ENCODE peak calls at places on chromosomes 13 and 19, in seven cellular contexts. K is psoas muscle, O is DND-41, W is IMR-90, L is RWPE2, H is right lobe of liver, C is A549. E is an unnamed sample.

GRCh38 chr19:3098515-3099346 is 4.6 kb downstream of the GNA11 start:
- ATAC-seq in K (peak), O (peak), W (no peak), L (no peak), H (peak), C (no peak), E (peak)

GRCh38 chr19:49042177-49042576 is 1.5 kb upstream of the CGB5 start:
- ATAC-seq in K (no peak), O (no peak), W (no peak), L (peak), H (no peak), C (no peak), E (no peak)

GRCh38 chr19:5057860-5058259 is 88.9 kb downstream of the KDM4B start:
- ATAC-seq in K (peak), O (no peak), W (peak), L (peak), H (no peak), C (peak), E (peak)

GRCh38 chr19:18662972-18663732 is 20.3 kb upstream of the CRTC1 start:
- ATAC-seq in K (no peak), O (no peak), W (no peak), L (no peak), H (no peak), C (no peak), E (no peak)

GRCh38 chr19:40284251-40284500 is 969 bp downstream of the AKT2 start:
- ATAC-seq in K (no peak), O (no peak), W (peak), L (no peak), H (no peak), C (no peak), E (no peak)

GRCh38 chr19:531753-532571 is at the start of gene CDC34:
- ATAC-seq in K (peak), O (no peak), W (peak), L (peak), H (no peak), C (peak), E (peak)

GRCh38 chr13:98543380-98544104 is 33.4 kb downstream of the STK24 start:
- ATAC-seq in K (peak), O (no peak), W (no peak), L (no peak), H (no peak), C (no peak), E (peak)

GRCh38 chr13:27624071-27624470 is 2.4 kb downstream of the POLR1D start:
- ATAC-seq in K (no peak), O (no peak), W (no peak), L (no peak), H (no peak), C (no peak), E (no peak)

GRCh38 chr19:680287-681028 is 4.3 kb downstream of the FSTL3 start:
- ATAC-seq in K (peak), O (peak), W (peak), L (peak), H (peak), C (peak), E (peak)

GRCh38 chr19:51531349-51532315 is at the start of gene SIGLEC6:
- ATAC-seq in K (no peak), O (peak), W (no peak), L (no peak), H (peak), C (peak), E (peak)

GRCh38 chr19:39335168-39335567 is 675 bp downstream of the GMFG start:
- ATAC-seq in K (no peak), O (peak), W (no peak), L (no peak), H (peak), C (peak), E (no peak)

GRCh38 chr19:56162258-56162657 is 13.6 kb upstream of the GALP start:
- ATAC-seq in K (no peak), O (peak), W (peak), L (peak), H (no peak), C (peak), E (no peak)

GRCh38 chr19:899363-900301 is 6.3 kb downstream of the RNU6-9 start:
- ATAC-seq in K (no peak), O (no peak), W (peak), L (no peak), H (no peak), C (peak), E (no peak)

GRCh38 chr13:77692746-77693448 is 4.6 kb upstream of the SLAIN1 start:
- ATAC-seq in K (no peak), O (no peak), W (no peak), L (no peak), H (peak), C (no peak), E (no peak)

GRCh38 chr13:87444135-87444534 is 227.0 kb upstream of the SLITRK5 start:
- ATAC-seq in K (no peak), O (no peak), W (no peak), L (no peak), H (no peak), C (no peak), E (no peak)

GRCh38 chr19:3361384-3362216 is 4.8 kb upstream of the NFIC start:
- ATAC-seq in K (peak), O (no peak), W (no peak), L (no peak), H (no peak), C (no peak), E (no peak)

GRCh38 chr19:51551673-51552440 is 19.2 kb upstream of the ZNF175 start:
- ATAC-seq in K (no peak), O (no peak), W (no peak), L (no peak), H (no peak), C (no peak), E (no peak)

GRCh38 chr13:38180100-38180499 is 169.6 kb upstream of the UFM1 start:
- ATAC-seq in K (no peak), O (no peak), W (no peak), L (peak), H (no peak), C (no peak), E (no peak)

GRCh38 chr13:28449826-28450773 is 44.8 kb downstream of the FLT1 start:
- ATAC-seq in K (no peak), O (no peak), W (no peak), L (no peak), H (no peak), C (no peak), E (no peak)

GRCh38 chr19:34962281-34962944 is 1.6 kb downstream of the ZNF792 start:
- ATAC-seq in K (no peak), O (peak), W (no peak), L (no peak), H (peak), C (no peak), E (no peak)

GRCh38 chr13:93715866-93716265 is 489.3 kb downstream of the GPC6 start:
- ATAC-seq in K (no peak), O (no peak), W (peak), L (no peak), H (no peak), C (no peak), E (no peak)

GRCh38 chr13:66322193-66322592 is 907.9 kb downstream of the PCDH9 start:
- ATAC-seq in K (no peak), O (no peak), W (no peak), L (no peak), H (no peak), C (no peak), E (no peak)

GRCh38 chr13:100301418-100301817 is 212.5 kb downstream of the PCCA start:
- ATAC-seq in K (no peak), O (no peak), W (no peak), L (no peak), H (peak), C (no peak), E (no peak)

GRCh38 chr19:54650108-54650666 is 12.6 kb upstream of the LILRB4 start:
- ATAC-seq in K (no peak), O (no peak), W (no peak), L (no peak), H (no peak), C (no peak), E (no peak)

GRCh38 chr19:3949997-3950859 is 17.4 kb downstream of the NMRK2 start:
- ATAC-seq in K (peak), O (no peak), W (no peak), L (no peak), H (no peak), C (no peak), E (no peak)

GRCh38 chr13:97003071-97003470 is 8.8 kb upstream of the OXGR1 start:
- ATAC-seq in K (no peak), O (peak), W (no peak), L (no peak), H (no peak), C (no peak), E (no peak)

GRCh38 chr13:114154476-114154875 is 22.1 kb upstream of the RASA3 start:
- ATAC-seq in K (no peak), O (peak), W (no peak), L (no peak), H (no peak), C (no peak), E (no peak)

GRCh38 chr13:29676535-29676934 is 81.0 kb upstream of the SLC7A1 start:
- ATAC-seq in K (no peak), O (no peak), W (peak), L (peak), H (no peak), C (peak), E (no peak)

GRCh38 chr19:31338069-31338767 is 11.0 kb downstream of the TSHZ3 start:
- ATAC-seq in K (peak), O (peak), W (peak), L (peak), H (peak), C (peak), E (peak)

GRCh38 chr19:7658219-7658686 is 10.6 kb upstream of the RETN start:
- ATAC-seq in K (no peak), O (peak), W (no peak), L (no peak), H (no peak), C (no peak), E (no peak)

DNA sequence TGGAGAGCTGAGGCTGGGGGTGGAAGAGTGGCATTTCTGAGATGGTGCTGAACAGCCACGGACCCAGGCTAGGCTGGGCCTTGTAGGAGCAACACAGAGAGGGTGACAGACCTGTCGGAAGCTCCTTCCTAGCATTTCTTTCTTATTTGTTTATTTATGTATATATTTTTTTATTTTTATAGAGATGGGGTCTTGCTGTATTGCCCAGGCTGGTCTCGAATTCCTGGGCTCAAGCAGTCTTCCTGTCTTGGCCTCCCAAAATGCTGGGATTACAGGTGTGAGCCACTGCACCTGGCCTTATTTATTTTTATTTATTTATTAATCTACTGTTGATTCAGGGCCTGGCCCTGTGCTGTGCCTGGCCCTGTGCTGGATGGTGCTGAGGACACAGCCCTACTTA is 6.5 kb downstream of the CIC start:
- ATAC-seq in K (no peak), O (no peak), W (no peak), L (no peak), H (no peak), C (no peak), E (no peak)
- TF ChIP-seq CTCF in K (no peak), O (no peak), W (no peak), L (no peak), H (no peak), C (no peak), E (no peak)

DNA sequence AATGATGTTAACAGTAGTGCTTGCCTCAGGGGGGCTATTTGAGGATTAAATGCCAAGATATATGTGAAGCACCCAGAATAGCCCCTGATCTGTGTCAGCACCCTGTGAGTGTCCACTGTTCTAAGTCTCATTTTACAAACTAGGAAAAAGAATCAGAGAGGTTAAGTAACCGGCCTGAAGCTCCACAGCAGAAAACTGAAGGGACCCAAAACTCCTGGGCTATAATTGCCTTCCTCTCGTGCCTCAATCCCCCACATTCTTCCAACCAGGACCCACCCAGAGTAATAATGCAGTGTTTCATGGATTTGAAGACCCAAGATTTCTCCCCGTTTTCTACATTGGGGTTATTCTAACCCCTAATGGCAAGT is 2.3 kb downstream of the PVR start:
- ATAC-seq in K (no peak), O (no peak), W (no peak), L (no peak), H (no peak), C (no peak), E (no peak)
- H3K4me3 ChIP-seq in K (peak), O (no peak), W (no peak), L (no peak), H (no peak), C (peak), E (no peak)

DNA sequence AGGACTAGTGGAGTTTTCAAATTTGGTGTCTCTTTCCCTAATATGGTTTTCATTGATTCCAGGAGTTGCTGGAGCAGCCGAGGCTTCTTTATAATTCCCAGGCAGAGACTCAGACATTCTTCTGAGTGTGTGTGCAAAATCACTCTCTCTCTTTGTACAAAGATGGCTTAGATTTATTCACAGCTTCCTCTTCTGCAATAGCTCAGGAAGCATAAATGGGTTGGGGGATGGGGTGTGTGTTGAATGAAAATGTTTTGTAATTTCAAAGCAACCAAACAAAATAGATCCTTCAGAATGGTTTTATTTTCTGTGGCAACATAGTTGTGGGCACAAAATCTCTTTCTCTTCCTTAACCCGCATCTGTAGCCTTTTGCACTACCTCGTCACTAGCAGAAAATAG is 66.5 kb downstream of the CBY2 start:
- ATAC-seq in K (no peak), O (no peak), W (peak), L (no peak), H (no peak), C (no peak), E (no peak)
- H3K27ac ChIP-seq in K (no peak), O (no peak), W (no peak), L (no peak), H (no peak), C (no peak), E (no peak)

GRCh38 chr13:31884556-31884955 is 145.2 kb downstream of the RXFP2 start:
- ATAC-seq in K (no peak), O (no peak), W (no peak), L (no peak), H (no peak), C (no peak), E (no peak)

GRCh38 chr13:31887311-31887710 is 144.3 kb upstream of the FRY start:
- ATAC-seq in K (no peak), O (no peak), W (peak), L (no peak), H (no peak), C (no peak), E (no peak)

GRCh38 chr13:31882794-31883193 is 143.5 kb downstream of the RXFP2 start:
- ATAC-seq in K (no peak), O (no peak), W (no peak), L (no peak), H (no peak), C (no peak), E (no peak)

GRCh38 chr13:31881495-31881882 is 142.2 kb downstream of the RXFP2 start:
- ATAC-seq in K (no peak), O (no peak), W (no peak), L (no peak), H (no peak), C (no peak), E (no peak)

GRCh38 chr13:31885994-31886393 is 145.6 kb upstream of the FRY start:
- ATAC-seq in K (no peak), O (no peak), W (peak), L (no peak), H (no peak), C (no peak), E (no peak)
- TF ChIP-seq CTCF in K (no peak), O (no peak), W (no peak), L (no peak), H (no peak), C (no peak), E (no peak)

GRCh38 chr19:33771308-33772101 is 25.2 kb upstream of the KCTD15 start:
- ATAC-seq in K (peak), O (peak), W (peak), L (peak), H (peak), C (peak), E (peak)

GRCh38 chr19:33772858-33773180 is 23.9 kb upstream of the KCTD15 start:
- ATAC-seq in K (no peak), O (no peak), W (no peak), L (no peak), H (no peak), C (no peak), E (no peak)

GRCh38 chr19:33770107-33770506 is 26.6 kb upstream of the KCTD15 start:
- ATAC-seq in K (no peak), O (no peak), W (no peak), L (no peak), H (no peak), C (no peak), E (no peak)

GRCh38 chr19:33773704-33774624 is 22.7 kb upstream of the KCTD15 start:
- ATAC-seq in K (no peak), O (no peak), W (no peak), L (no peak), H (no peak), C (no peak), E (no peak)

GRCh38 chr19:33772102-33772857 is 24.4 kb upstream of the KCTD15 start:
- ATAC-seq in K (no peak), O (no peak), W (no peak), L (no peak), H (no peak), C (peak), E (no peak)
- H3K4me3 ChIP-seq in K (no peak), O (no peak), W (no peak), L (no peak), H (no peak), C (no peak), E (no peak)

DNA sequence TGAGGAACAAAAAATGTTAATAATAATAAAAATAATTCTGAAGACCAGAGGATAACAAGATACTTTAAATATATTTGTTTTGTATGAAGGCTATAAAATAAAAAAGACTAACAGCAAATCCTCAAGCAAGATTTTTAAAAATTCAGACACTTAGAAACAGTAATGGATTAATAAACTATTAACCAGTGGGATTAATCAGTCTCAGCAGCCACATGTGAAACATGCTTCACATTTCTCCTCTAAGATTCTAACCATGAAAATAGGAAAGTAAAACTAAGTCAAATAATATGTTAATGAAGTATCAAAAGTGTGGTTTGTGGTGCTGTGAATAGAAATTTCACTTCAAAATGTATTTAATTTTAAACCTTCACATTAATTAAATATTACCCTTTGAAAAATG is 57.4 kb downstream of the KCNRG start:
- ATAC-seq in K (no peak), O (no peak), W (no peak), L (no peak), H (no peak), C (no peak), E (no peak)
- H3K27ac ChIP-seq in K (no peak), O (no peak), W (peak), L (no peak), H (no peak), C (peak), E (no peak)

DNA sequence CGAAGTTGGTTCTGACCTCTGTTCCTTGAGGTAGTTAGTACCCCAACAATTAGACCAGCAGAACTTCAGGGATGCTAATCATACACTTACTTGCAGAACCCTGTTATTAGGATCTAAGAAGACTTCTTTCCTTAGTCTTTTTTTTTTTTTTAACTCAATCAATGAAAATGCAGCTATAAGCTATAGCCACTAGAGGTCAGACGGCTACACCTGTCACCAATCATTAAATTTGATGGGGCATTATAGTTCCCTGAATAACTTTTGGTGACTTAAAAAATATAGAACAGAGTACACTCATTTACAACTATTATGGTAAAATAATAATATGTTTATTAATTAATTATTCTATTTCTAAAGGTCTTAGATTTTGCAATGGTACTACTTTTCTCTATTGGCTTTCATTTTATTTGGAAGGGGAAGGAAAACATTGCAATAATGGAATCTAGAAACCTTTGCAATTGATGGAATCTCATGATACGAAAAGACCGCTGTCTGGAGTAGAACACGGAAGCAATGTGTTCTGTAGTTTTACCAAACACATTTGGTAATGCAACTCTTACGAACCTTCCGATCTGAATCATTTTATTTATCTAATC is 483.2 kb downstream of the DIAPH3 start:
- ATAC-seq in K (no peak), O (no peak), W (no peak), L (no peak), H (peak), C (no peak), E (no peak)
- TF ChIP-seq CTCF in K (peak), O (peak), W (peak), L (peak), H (peak), C (peak), E (peak)